ENCODE peak calls at places on chromosomes 1 and 21, in nine cellular contexts. Y is GM23338, K is choroid plexus epithelial cell, Z is AG04450, W is AG09309, U is BE2C, X is IMR-90, V is pancreas, S is dorsolateral prefrontal cortex. O is an unnamed sample.

GRCh38 chr1:204466416-204467405 is 27.9 kb downstream of the PIK3C2B start:
- DNase-seq in S (peak), U (no peak), Y (no peak), Z (no peak), W (no peak), X (no peak), K (no peak), V (no peak), O (peak)

GRCh38 chr1:44806704-44807363 is at the start of gene DYNLT4:
- DNase-seq in V (no peak), W (no peak), Z (no peak), X (no peak), S (no peak), Y (no peak), U (no peak), K (no peak), O (no peak)

GRCh38 chr1:179081696-179082307 is at the start of gene TOR3A:
- DNase-seq in Z (peak), S (peak), V (peak), X (peak), U (peak), K (peak), Y (peak), W (no peak), O (peak)

GRCh38 chr1:58238846-58239245 is 307.7 kb downstream of the OMA1 start:
- DNase-seq in Y (no peak), K (no peak), Z (no peak), V (no peak), W (no peak), S (no peak), U (no peak), X (no peak), O (no peak)

GRCh38 chr1:228321895-228322294 is 84.7 kb downstream of the TRIM11 start:
- DNase-seq in Z (no peak), X (no peak), U (no peak), Y (no peak), V (no peak), W (no peak), K (no peak), S (no peak), O (no peak)

GRCh38 chr1:112242470-112242869 is 153.5 kb upstream of the CTTNBP2NL start:
- DNase-seq in S (no peak), K (no peak), V (no peak), U (no peak), Z (no peak), X (no peak), Y (no peak), W (no peak), O (no peak)

GRCh38 chr1:17304155-17304826 is 3.7 kb upstream of the PADI4 start:
- DNase-seq in Y (peak), W (no peak), Z (no peak), S (no peak), K (no peak), U (no peak), V (no peak), X (no peak), O (no peak)

GRCh38 chr1:207866471-207867135 is 44.3 kb downstream of the CD34 start:
- DNase-seq in S (no peak), X (peak), Y (no peak), K (peak), Z (no peak), V (peak), U (no peak), W (no peak), O (no peak)

GRCh38 chr1:20166047-20166446 is 19.8 kb upstream of the UBXN10 start:
- DNase-seq in Z (no peak), X (no peak), K (no peak), V (no peak), Y (no peak), S (peak), W (no peak), U (no peak), O (no peak)

GRCh38 chr1:85061711-85062424 is 13.6 kb upstream of the MCOLN3 start:
- DNase-seq in V (peak), K (peak), U (peak), X (peak), S (peak), Z (peak), W (peak), Y (peak), O (peak)

GRCh38 chr1:225480825-225481434 is 53.1 kb upstream of the LBR start:
- DNase-seq in S (no peak), V (peak), U (peak), Y (peak), W (no peak), X (no peak), Z (no peak), K (peak), O (peak)

GRCh38 chr1:206895837-206896242 is 1.4 kb upstream of the IL24 start:
- DNase-seq in U (no peak), V (no peak), S (no peak), Z (no peak), X (peak), W (peak), Y (no peak), K (peak), O (no peak)

GRCh38 chr1:210817385-210818275 is 316.3 kb downstream of the KCNH1 start:
- DNase-seq in X (no peak), S (no peak), U (no peak), Y (no peak), V (no peak), W (no peak), K (no peak), Z (no peak), O (no peak)

GRCh38 chr1:28580706-28581530 is 11.1 kb upstream of the RAB42 start:
- DNase-seq in X (peak), S (no peak), Y (peak), V (no peak), K (peak), Z (no peak), W (no peak), U (peak), O (peak)

GRCh38 chr1:30060738-30061137 is 662.6 kb downstream of the MATN1 start:
- DNase-seq in W (no peak), K (no peak), Y (no peak), U (no peak), S (no peak), V (no peak), Z (no peak), X (no peak), O (no peak)

GRCh38 chr1:155207578-155208405 is at the start of gene THBS3:
- DNase-seq in U (peak), Z (no peak), S (no peak), Y (peak), V (no peak), K (peak), X (peak), W (no peak), O (peak)

GRCh38 chr21:45207839-45208626 is 79.7 kb downstream of the POFUT2 start:
- DNase-seq in K (no peak), U (no peak), V (no peak), Y (no peak), W (no peak), Z (no peak), X (no peak), S (no peak), O (no peak)

GRCh38 chr1:21594935-21595897 is 73.9 kb downstream of the RAP1GAP start:
- DNase-seq in Y (peak), K (peak), S (peak), V (no peak), U (peak), W (no peak), Z (no peak), X (peak), O (peak)

GRCh38 chr1:247107694-247108093 is 3.5 kb upstream of the ZNF669 start:
- DNase-seq in W (no peak), X (no peak), V (no peak), Z (no peak), U (no peak), Y (no peak), S (no peak), K (no peak), O (no peak)
- H3K4me3 ChIP-seq in W (no peak), X (no peak), V (no peak), Z (no peak), U (no peak), Y (no peak), S (no peak), K (no peak), O (no peak)

GRCh38 chr21:43918385-43918947 is 53.4 kb downstream of the AGPAT3 start:
- DNase-seq in K (no peak), Z (no peak), S (no peak), W (no peak), U (no peak), Y (no peak), V (no peak), X (no peak), O (no peak)

GRCh38 chr21:43916691-43917514 is 51.9 kb downstream of the AGPAT3 start:
- DNase-seq in S (no peak), W (no peak), X (peak), Y (no peak), U (peak), V (no peak), Z (no peak), K (no peak), O (no peak)

GRCh38 chr21:43916076-43916475 is 51.1 kb downstream of the AGPAT3 start:
- DNase-seq in W (no peak), X (no peak), S (no peak), U (no peak), K (no peak), Y (no peak), Z (no peak), V (no peak), O (no peak)

GRCh38 chr21:43919283-43919682 is 54.3 kb downstream of the AGPAT3 start:
- DNase-seq in S (no peak), K (no peak), Y (no peak), X (no peak), W (no peak), V (no peak), U (no peak), Z (no peak), O (no peak)

GRCh38 chr21:43917515-43918384 is 52.7 kb downstream of the AGPAT3 start:
- DNase-seq in Y (no peak), U (no peak), S (no peak), V (no peak), X (no peak), K (no peak), W (no peak), Z (no peak), O (peak)
- TF ChIP-seq CTCF in Y (no peak), U (peak), S (no peak), V (no peak), X (no peak), K (peak), W (no peak), Z (no peak), O (no peak)

DNA sequence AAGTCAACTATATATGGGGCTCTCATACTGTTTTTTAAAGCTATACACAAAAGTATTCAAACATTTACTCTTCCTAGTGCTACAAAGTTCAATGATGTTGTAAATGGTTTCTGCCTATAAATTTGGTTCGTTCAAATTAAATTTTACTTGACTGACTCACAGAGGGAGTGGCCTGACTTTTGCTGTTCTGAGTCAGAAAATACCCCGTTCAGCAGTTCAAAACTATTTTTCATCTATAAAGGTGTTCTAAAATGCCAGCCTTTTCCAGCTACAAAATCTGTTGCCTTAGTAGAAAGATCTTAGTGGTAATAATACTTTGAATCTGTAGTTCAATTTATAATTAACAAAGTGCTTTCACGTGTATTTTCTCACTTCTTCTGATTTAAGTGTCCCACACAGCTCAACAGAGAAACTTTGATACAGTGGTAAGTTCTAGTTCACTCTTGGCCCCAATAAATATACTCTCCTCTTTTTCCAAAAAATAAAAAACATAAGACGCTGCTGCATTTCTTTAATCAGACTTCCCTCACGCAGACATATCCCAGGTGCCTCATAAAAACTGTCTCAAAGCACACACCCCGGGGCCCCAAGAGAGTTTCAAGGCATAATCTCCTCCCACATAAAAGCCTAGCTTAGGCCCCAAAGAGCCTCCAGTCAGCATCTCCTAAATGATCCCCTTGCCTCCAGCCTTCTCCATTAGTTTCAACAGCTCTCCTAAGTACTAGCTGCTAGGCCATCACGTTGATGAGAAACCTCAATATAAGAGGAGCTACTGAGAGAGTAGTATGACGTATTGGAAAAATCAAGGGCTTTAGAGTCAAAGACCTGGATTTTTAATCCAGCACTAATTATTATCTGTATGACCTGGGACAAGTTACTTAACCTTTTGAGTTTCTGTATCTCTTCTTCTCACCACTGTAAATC is 3.2 kb downstream of the PTP4A2 start:
- DNase-seq in Y (no peak), U (no peak), X (peak), W (no peak), Z (no peak), K (peak), S (no peak), V (no peak), O (peak)
- H3K4me3 ChIP-seq in Y (peak), U (no peak), X (peak), W (peak), Z (peak), K (peak), S (peak), V (no peak), O (no peak)

DNA sequence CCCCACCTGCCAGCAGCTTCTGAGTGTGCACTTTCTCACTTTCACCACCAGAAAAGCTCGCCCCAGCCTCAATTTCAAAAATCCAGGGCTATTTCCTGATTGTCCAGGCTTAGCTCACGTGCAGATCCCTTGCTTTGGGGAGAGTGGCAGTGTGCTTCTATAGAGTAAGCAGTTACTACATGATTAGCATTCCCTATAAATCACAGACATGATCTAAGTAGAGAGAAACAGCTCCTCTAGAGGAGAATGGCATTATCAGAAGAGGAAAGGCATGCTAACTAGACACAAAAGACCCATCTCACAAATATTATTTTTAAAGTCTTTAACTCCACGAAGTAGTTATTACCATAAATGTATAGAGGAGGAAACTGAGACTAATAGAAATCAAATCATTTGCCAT is 455.9 kb upstream of the PKN2 start:
- DNase-seq in X (no peak), V (no peak), Y (peak), S (no peak), W (no peak), Z (no peak), K (no peak), U (no peak), O (no peak)
- TF ChIP-seq CTCF in X (no peak), V (no peak), Y (peak), S (no peak), W (no peak), Z (no peak), K (no peak), U (peak), O (no peak)

GRCh38 chr21:37915516-37915915 is 741 bp downstream of the KCNJ6 start:
- DNase-seq in W (no peak), S (no peak), K (no peak), U (no peak), X (no peak), Z (no peak), Y (peak), V (no peak), O (no peak)
- H3K4me3 ChIP-seq in W (no peak), S (peak), K (no peak), U (peak), X (peak), Z (peak), Y (peak), V (no peak), O (no peak)

GRCh38 chr21:36693144-36694040 is 5.5 kb upstream of the SIM2 start:
- DNase-seq in Z (no peak), Y (peak), U (no peak), W (no peak), X (no peak), S (no peak), V (no peak), K (no peak), O (no peak)
- TF ChIP-seq CTCF in Z (peak), Y (peak), U (no peak), W (no peak), X (peak), S (no peak), V (no peak), K (peak), O (no peak)

GRCh38 chr1:38242506-38242905 is 195.9 kb upstream of the POU3F1 start:
- DNase-seq in U (no peak), S (no peak), Y (no peak), W (no peak), V (no peak), X (no peak), K (no peak), Z (no peak), O (no peak)
- H3K4me3 ChIP-seq in U (no peak), S (no peak), Y (no peak), W (no peak), V (no peak), X (no peak), K (no peak), Z (no peak), O (no peak)

O was measured in mucosa of descending colon.